ENCODE peak calls at places on chromosomes 13 and 19, in four cellular contexts. W is SW480, M is mesothelial cell of epicardium, L is stromal cell of bone marrow. C is an unnamed sample.

GRCh38 chr13:40755082-40755755 is 15.8 kb downstream of the MRPS31 start:
- DNase-seq in W (no peak), L (no peak), M (no peak), C (no peak)

GRCh38 chr19:6522712-6523111 is 8.1 kb upstream of the TNFSF9 start:
- DNase-seq in L (no peak), M (no peak), W (no peak), C (no peak)

GRCh38 chr19:48379058-48379457 is 12.3 kb downstream of the KDELR1 start:
- DNase-seq in W (peak), M (no peak), L (no peak), C (no peak)

GRCh38 chr13:24606486-24607170 is 73.6 kb upstream of the ATP12A start:
- DNase-seq in M (no peak), L (no peak), W (no peak), C (no peak)

GRCh38 chr13:89066868-89067466 is 1395.8 kb downstream of the SLITRK5 start:
- DNase-seq in W (peak), M (no peak), L (no peak), C (no peak)

GRCh38 chr19:18814063-18814462 is 17.7 kb upstream of the UPF1 start:
- DNase-seq in W (no peak), M (no peak), L (no peak), C (no peak)

GRCh38 chr13:114023716-114024602 is 50.1 kb upstream of the C13orf46 start:
- DNase-seq in L (no peak), M (no peak), W (no peak), C (no peak)

GRCh38 chr19:55460670-55461258 is 678 bp downstream of the ISOC2 start:
- DNase-seq in M (no peak), L (peak), W (peak), C (no peak)

GRCh38 chr19:18119243-18120105 is 21.9 kb downstream of the MAST3 start:
- DNase-seq in M (no peak), L (no peak), W (no peak), C (peak)

GRCh38 chr13:103236213-103236612 is 170.0 kb upstream of the SLC10A2 start:
- DNase-seq in M (no peak), W (no peak), L (no peak), C (no peak)

GRCh38 chr13:40874138-40874776 is 84.8 kb downstream of the SLC25A15 start:
- DNase-seq in W (no peak), M (no peak), L (no peak), C (no peak)

GRCh38 chr13:110834572-110834971 is 80.3 kb downstream of the ANKRD10 start:
- DNase-seq in W (no peak), M (no peak), L (no peak), C (no peak)

GRCh38 chr13:99057310-99057975 is 79.6 kb upstream of the DOCK9 start:
- DNase-seq in M (no peak), L (no peak), W (no peak), C (no peak)

GRCh38 chr13:33800646-33801186 is 17.2 kb upstream of the RFC3 start:
- DNase-seq in L (no peak), M (no peak), W (no peak), C (no peak)

GRCh38 chr19:19460761-19461265 is 54.5 kb downstream of the TSSK6 start:
- DNase-seq in M (no peak), L (no peak), W (no peak), C (peak)

GRCh38 chr13:37797606-37798005 is 72.0 kb downstream of the TRPC4 start:
- DNase-seq in W (no peak), L (no peak), M (no peak), C (no peak)

GRCh38 chr19:51368366-51369282 is at the start of gene CLDND2:
- DNase-seq in L (no peak), W (peak), M (no peak), C (peak)

GRCh38 chr13:55155046-55155445 is 1985.7 kb upstream of the PRR20A start:
- DNase-seq in M (no peak), L (no peak), W (no peak), C (no peak)

GRCh38 chr19:30071871-30072270 is 129.8 kb downstream of the URI1 start:
- DNase-seq in W (no peak), M (no peak), L (no peak), C (no peak)

C was measured in central memory CD8-positive, alpha-beta T cell.